ENCODE peak calls at places on chromosome 11, in nine cellular contexts. One of them, this sample, is unnamed.

GRCh38 chr11:107834995-107835394 is 23.6 kb downstream of the SLC35F2 start:
- DNase-seq in B cell: no peak
- DNase-seq in effector memory CD4-positive, alpha-beta T cell: no peak
- DNase-seq in bronchial epithelial cell: no peak
- DNase-seq in epithelial cell of esophagus: no peak
- DNase-seq in OCI-M1: no peak
- DNase-seq in foreskin keratinocyte: no peak
- DNase-seq in NCI-H146: no peak
- DNase-seq in mucosa of descending colon: no peak
- DNase-seq in this sample: no peak

GRCh38 chr11:43868852-43869567 is 11.6 kb upstream of the ALKBH3 start:
- DNase-seq in effector memory CD4-positive, alpha-beta T cell: no peak
- DNase-seq in OCI-M1: peak
- DNase-seq in epithelial cell of esophagus: peak
- DNase-seq in NCI-H146: no peak
- DNase-seq in mucosa of descending colon: no peak
- DNase-seq in bronchial epithelial cell: peak
- DNase-seq in foreskin keratinocyte: peak
- DNase-seq in B cell: no peak
- DNase-seq in this sample: no peak

GRCh38 chr11:67054851-67055523 is 1.7 kb upstream of the RHOD start:
- DNase-seq in NCI-H146: peak
- DNase-seq in B cell: no peak
- DNase-seq in OCI-M1: peak
- DNase-seq in mucosa of descending colon: peak
- DNase-seq in bronchial epithelial cell: peak
- DNase-seq in effector memory CD4-positive, alpha-beta T cell: no peak
- DNase-seq in epithelial cell of esophagus: peak
- DNase-seq in foreskin keratinocyte: peak
- DNase-seq in this sample: peak

GRCh38 chr11:63557548-63557947 is 5.6 kb downstream of the PLAAT2 start:
- DNase-seq in foreskin keratinocyte: no peak
- DNase-seq in OCI-M1: no peak
- DNase-seq in B cell: no peak
- DNase-seq in effector memory CD4-positive, alpha-beta T cell: no peak
- DNase-seq in NCI-H146: peak
- DNase-seq in mucosa of descending colon: no peak
- DNase-seq in bronchial epithelial cell: no peak
- DNase-seq in epithelial cell of esophagus: no peak
- DNase-seq in this sample: no peak

GRCh38 chr11:94791216-94791889 is 23.2 kb downstream of the AMOTL1 start:
- DNase-seq in effector memory CD4-positive, alpha-beta T cell: no peak
- DNase-seq in NCI-H146: no peak
- DNase-seq in mucosa of descending colon: no peak
- DNase-seq in B cell: no peak
- DNase-seq in foreskin keratinocyte: no peak
- DNase-seq in epithelial cell of esophagus: no peak
- DNase-seq in bronchial epithelial cell: no peak
- DNase-seq in OCI-M1: no peak
- DNase-seq in this sample: no peak

GRCh38 chr11:93845181-93846092 is 5.0 kb downstream of the VSTM5 start:
- DNase-seq in B cell: no peak
- DNase-seq in bronchial epithelial cell: peak
- DNase-seq in foreskin keratinocyte: peak
- DNase-seq in OCI-M1: no peak
- DNase-seq in mucosa of descending colon: no peak
- DNase-seq in epithelial cell of esophagus: peak
- DNase-seq in effector memory CD4-positive, alpha-beta T cell: no peak
- DNase-seq in NCI-H146: no peak
- DNase-seq in this sample: no peak

GRCh38 chr11:47299078-47299477 is 29.1 kb downstream of the MADD start:
- DNase-seq in mucosa of descending colon: no peak
- DNase-seq in NCI-H146: no peak
- DNase-seq in OCI-M1: no peak
- DNase-seq in bronchial epithelial cell: no peak
- DNase-seq in B cell: no peak
- DNase-seq in epithelial cell of esophagus: no peak
- DNase-seq in foreskin keratinocyte: no peak
- DNase-seq in effector memory CD4-positive, alpha-beta T cell: no peak
- DNase-seq in this sample: no peak

GRCh38 chr11:78420255-78420764 is 2.7 kb upstream of the GAB2 start:
- DNase-seq in NCI-H146: peak
- DNase-seq in epithelial cell of esophagus: peak
- DNase-seq in OCI-M1: peak
- DNase-seq in effector memory CD4-positive, alpha-beta T cell: no peak
- DNase-seq in foreskin keratinocyte: peak
- DNase-seq in mucosa of descending colon: peak
- DNase-seq in bronchial epithelial cell: peak
- DNase-seq in B cell: peak
- DNase-seq in this sample: peak

GRCh38 chr11:85813721-85814120 is 2.8 kb upstream of the SYTL2 start:
- DNase-seq in mucosa of descending colon: peak
- DNase-seq in foreskin keratinocyte: no peak
- DNase-seq in epithelial cell of esophagus: peak
- DNase-seq in OCI-M1: no peak
- DNase-seq in NCI-H146: peak
- DNase-seq in bronchial epithelial cell: peak
- DNase-seq in effector memory CD4-positive, alpha-beta T cell: no peak
- DNase-seq in B cell: no peak
- DNase-seq in this sample: peak